ENCODE peak calls at places on chromosome 11, in seven cellular contexts. G, M, F, W, P, D and Q are unnamed samples.

GRCh38 chr11:9260182-9261146 is 4.7 kb downstream of the DENND5A start:
- DNase-seq in G (no peak), M (no peak), F (no peak), W (no peak), P (no peak), D (no peak), Q (no peak)

GRCh38 chr11:126345759-126346585 is 9.5 kb upstream of the ST3GAL4 start:
- DNase-seq in G (peak; percentile 91), M (no peak), F (no peak), W (peak; percentile 38), P (no peak), D (no peak), Q (peak; percentile 73)

GRCh38 chr11:115741376-115741775 is 237.2 kb upstream of the CADM1 start:
- DNase-seq in G (no peak), M (no peak), F (no peak), W (no peak), P (no peak), D (no peak), Q (no peak)

GRCh38 chr11:64887757-64888405 is 9.5 kb upstream of the EHD1 start:
- DNase-seq in G (peak; percentile 79), M (peak; percentile 63), F (no peak), W (peak; percentile 65), P (no peak), D (peak; percentile 84), Q (no peak)

GRCh38 chr11:72553748-72554147 is 119.4 kb upstream of the CLPB start:
- DNase-seq in G (peak; percentile 72), M (no peak), F (no peak), W (no peak), P (no peak), D (no peak), Q (no peak)

GRCh38 chr11:45927332-45927683 is 4.9 kb downstream of the LARGE2 start:
- DNase-seq in G (no peak), M (no peak), F (no peak), W (no peak), P (no peak), D (no peak), Q (no peak)

GRCh38 chr11:28697920-28698827 is 590.0 kb downstream of the METTL15 start:
- DNase-seq in G (peak; percentile 74), M (peak; percentile 0), F (peak; percentile 36), W (peak; percentile 28), P (no peak), D (peak; percentile 26), Q (no peak)

GRCh38 chr11:86874314-86875056 is 74.1 kb downstream of the PRSS23 start:
- DNase-seq in G (peak; percentile 55), M (no peak), F (no peak), W (no peak), P (no peak), D (no peak), Q (no peak)

GRCh38 chr11:104206936-104207335 is 43.0 kb upstream of the PDGFD start:
- DNase-seq in G (no peak), M (no peak), F (no peak), W (no peak), P (no peak), D (no peak), Q (no peak)

GRCh38 chr11:112783945-112784322 is 177.3 kb upstream of the NCAM1 start:
- DNase-seq in G (no peak), M (no peak), F (no peak), W (no peak), P (no peak), D (no peak), Q (no peak)

GRCh38 chr11:67433536-67434394 is 3.7 kb downstream of the PTPRCAP start:
- DNase-seq in G (no peak), M (no peak), F (no peak), W (no peak), P (no peak), D (no peak), Q (no peak)

GRCh38 chr11:2693851-2694261 is 5.9 kb downstream of the KCNQ1OT1 start:
- DNase-seq in G (peak; percentile 67), M (no peak), F (no peak), W (no peak), P (no peak), D (no peak), Q (no peak)

GRCh38 chr11:130808541-130808940 is 107.7 kb downstream of the SNX19 start:
- DNase-seq in G (no peak), M (no peak), F (no peak), W (no peak), P (no peak), D (no peak), Q (no peak)

GRCh38 chr11:2681408-2682145 is 18.2 kb downstream of the KCNQ1OT1 start:
- DNase-seq in G (no peak), M (no peak), F (no peak), W (no peak), P (no peak), D (no peak), Q (no peak)

GRCh38 chr11:117421041-117421440 is 93.4 kb downstream of the CEP164 start:
- DNase-seq in G (no peak), M (no peak), F (no peak), W (no peak), P (no peak), D (no peak), Q (no peak)

GRCh38 chr11:6002202-6002699 is 4.5 kb downstream of the OR56A4 start:
- DNase-seq in G (no peak), M (no peak), F (no peak), W (no peak), P (no peak), D (no peak), Q (no peak)

GRCh38 chr11:19931141-19931767 is 218.6 kb downstream of the NAV2 start:
- DNase-seq in G (no peak), M (no peak), F (no peak), W (no peak), P (no peak), D (no peak), Q (no peak)

GRCh38 chr11:13487661-13488030 is 8.2 kb downstream of the PTH start:
- DNase-seq in G (peak; percentile 91), M (no peak), F (no peak), W (no peak), P (no peak), D (no peak), Q (no peak)